ENCODE peak calls at places on chromosome 1, in ten cellular contexts. One of them, this sample, is unnamed.
A peak's percentile ranks its signal among the peaks of the same experiment; 100 is the strongest.

GRCh38 chr1:172270605-172271004 is 149.9 kb upstream of the C1orf105 start:
- DNase-seq in CD4-positive, alpha-beta T cell: no peak
- DNase-seq in B cell: no peak
- DNase-seq in kidney epithelial cell: no peak
- DNase-seq in HFF-Myc: no peak
- DNase-seq in neural crest cell: no peak
- DNase-seq in mucosa of descending colon: no peak
- DNase-seq in upper lobe of right lung: no peak
- DNase-seq in mesothelial cell of epicardium: no peak
- DNase-seq in dorsolateral prefrontal cortex: no peak
- DNase-seq in this sample: no peak

GRCh38 chr1:81377406-81377805 is 423.3 kb upstream of the ADGRL2 start:
- DNase-seq in neural crest cell: no peak
- DNase-seq in HFF-Myc: no peak
- DNase-seq in B cell: no peak
- DNase-seq in kidney epithelial cell: no peak
- DNase-seq in upper lobe of right lung: no peak
- DNase-seq in CD4-positive, alpha-beta T cell: no peak
- DNase-seq in dorsolateral prefrontal cortex: no peak
- DNase-seq in mesothelial cell of epicardium: no peak
- DNase-seq in mucosa of descending colon: peak; percentile 7
- DNase-seq in this sample: no peak

GRCh38 chr1:94255476-94255875 is 18.1 kb upstream of the ARHGAP29 start:
- DNase-seq in HFF-Myc: no peak
- DNase-seq in mucosa of descending colon: no peak
- DNase-seq in mesothelial cell of epicardium: no peak
- DNase-seq in CD4-positive, alpha-beta T cell: no peak
- DNase-seq in dorsolateral prefrontal cortex: no peak
- DNase-seq in upper lobe of right lung: no peak
- DNase-seq in kidney epithelial cell: no peak
- DNase-seq in neural crest cell: no peak
- DNase-seq in B cell: no peak
- DNase-seq in this sample: no peak

GRCh38 chr1:211356723-211357418 is 30.2 kb downstream of the TRAF5 start:
- DNase-seq in neural crest cell: no peak
- DNase-seq in upper lobe of right lung: no peak
- DNase-seq in CD4-positive, alpha-beta T cell: no peak
- DNase-seq in HFF-Myc: no peak
- DNase-seq in mesothelial cell of epicardium: no peak
- DNase-seq in mucosa of descending colon: no peak
- DNase-seq in kidney epithelial cell: no peak
- DNase-seq in dorsolateral prefrontal cortex: no peak
- DNase-seq in B cell: no peak
- DNase-seq in this sample: no peak

GRCh38 chr1:15870421-15870820 is 22.9 kb downstream of the SPEN start:
- DNase-seq in mesothelial cell of epicardium: no peak
- DNase-seq in dorsolateral prefrontal cortex: no peak
- DNase-seq in mucosa of descending colon: no peak
- DNase-seq in CD4-positive, alpha-beta T cell: no peak
- DNase-seq in upper lobe of right lung: no peak
- DNase-seq in HFF-Myc: no peak
- DNase-seq in neural crest cell: no peak
- DNase-seq in B cell: no peak
- DNase-seq in kidney epithelial cell: no peak
- DNase-seq in this sample: no peak

GRCh38 chr1:3674100-3675094 is 22.1 kb downstream of the TP73 start:
- DNase-seq in neural crest cell: no peak
- DNase-seq in CD4-positive, alpha-beta T cell: no peak
- DNase-seq in mesothelial cell of epicardium: no peak
- DNase-seq in mucosa of descending colon: peak; percentile 53
- DNase-seq in B cell: no peak
- DNase-seq in HFF-Myc: no peak
- DNase-seq in dorsolateral prefrontal cortex: no peak
- DNase-seq in kidney epithelial cell: no peak
- DNase-seq in upper lobe of right lung: no peak
- DNase-seq in this sample: no peak

GRCh38 chr1:221783936-221784335 is 42.0 kb upstream of the DUSP10 start:
- DNase-seq in HFF-Myc: no peak
- DNase-seq in kidney epithelial cell: no peak
- DNase-seq in mesothelial cell of epicardium: no peak
- DNase-seq in dorsolateral prefrontal cortex: no peak
- DNase-seq in CD4-positive, alpha-beta T cell: no peak
- DNase-seq in upper lobe of right lung: no peak
- DNase-seq in B cell: no peak
- DNase-seq in mucosa of descending colon: no peak
- DNase-seq in neural crest cell: no peak
- DNase-seq in this sample: no peak

GRCh38 chr1:230335861-230336549 is 90.1 kb downstream of the PGBD5 start:
- DNase-seq in dorsolateral prefrontal cortex: no peak
- DNase-seq in kidney epithelial cell: no peak
- DNase-seq in mucosa of descending colon: no peak
- DNase-seq in neural crest cell: no peak
- DNase-seq in B cell: no peak
- DNase-seq in CD4-positive, alpha-beta T cell: no peak
- DNase-seq in upper lobe of right lung: no peak
- DNase-seq in mesothelial cell of epicardium: no peak
- DNase-seq in HFF-Myc: no peak
- DNase-seq in this sample: no peak

GRCh38 chr1:96080925-96081324 is 640.7 kb upstream of the PTBP2 start:
- DNase-seq in dorsolateral prefrontal cortex: no peak
- DNase-seq in mesothelial cell of epicardium: no peak
- DNase-seq in upper lobe of right lung: no peak
- DNase-seq in neural crest cell: no peak
- DNase-seq in CD4-positive, alpha-beta T cell: no peak
- DNase-seq in kidney epithelial cell: no peak
- DNase-seq in mucosa of descending colon: no peak
- DNase-seq in HFF-Myc: no peak
- DNase-seq in B cell: no peak
- DNase-seq in this sample: no peak

GRCh38 chr1:210129759-210130158 is 102.8 kb upstream of the SERTAD4 start:
- DNase-seq in kidney epithelial cell: no peak
- DNase-seq in HFF-Myc: no peak
- DNase-seq in dorsolateral prefrontal cortex: no peak
- DNase-seq in mucosa of descending colon: no peak
- DNase-seq in neural crest cell: no peak
- DNase-seq in mesothelial cell of epicardium: no peak
- DNase-seq in B cell: no peak
- DNase-seq in CD4-positive, alpha-beta T cell: no peak
- DNase-seq in upper lobe of right lung: no peak
- DNase-seq in this sample: no peak

DNA sequence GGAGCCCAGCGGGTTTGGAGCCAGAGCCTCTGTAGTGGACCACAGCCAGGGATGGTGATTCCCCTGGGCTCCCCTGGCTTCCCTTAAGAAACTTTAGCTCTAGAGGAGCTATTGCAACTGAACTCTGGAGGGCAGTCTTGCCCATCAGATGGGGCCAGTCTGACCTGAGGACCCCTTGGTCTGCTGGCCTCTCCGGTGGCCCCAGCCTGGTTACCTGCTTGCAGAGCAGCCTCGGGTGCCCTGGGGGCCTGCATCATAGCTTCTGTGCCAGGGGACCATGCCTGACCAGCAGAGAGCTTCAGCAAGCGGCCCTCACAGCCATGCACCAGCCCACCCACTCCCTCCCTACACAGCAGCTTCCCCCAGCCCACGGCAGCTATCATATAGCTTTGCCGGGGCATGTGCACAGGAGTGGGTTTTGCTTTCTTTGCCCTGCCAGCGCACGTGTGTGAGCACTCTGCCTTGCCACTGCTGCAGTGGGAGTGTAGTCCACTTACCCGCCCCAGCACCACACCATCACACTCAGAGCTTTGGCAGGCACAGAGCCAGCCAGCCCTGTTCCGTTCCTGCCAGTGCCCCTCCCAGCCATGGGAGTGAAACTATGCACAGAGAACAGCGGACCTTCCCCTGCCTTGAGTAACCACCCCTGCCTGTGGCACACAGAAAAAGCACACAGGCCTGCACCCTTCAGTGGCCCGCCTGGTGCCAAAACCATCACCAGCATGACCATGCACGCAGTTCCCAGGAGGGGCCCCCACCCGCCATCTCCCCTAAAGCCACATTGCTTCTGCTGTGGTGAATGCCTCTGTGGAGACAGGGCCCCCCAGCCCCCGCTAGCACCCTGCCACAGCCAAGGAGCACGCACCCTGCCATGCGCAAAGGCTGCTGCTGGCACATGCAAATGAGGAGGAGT is 442.9 kb upstream of the NEGR1 start:
- DNase-seq in dorsolateral prefrontal cortex: no peak
- DNase-seq in mesothelial cell of epicardium: peak; percentile 17
- DNase-seq in neural crest cell: peak; percentile 3
- DNase-seq in B cell: no peak
- DNase-seq in CD4-positive, alpha-beta T cell: no peak
- DNase-seq in mucosa of descending colon: no peak
- DNase-seq in kidney epithelial cell: no peak
- DNase-seq in upper lobe of right lung: peak; percentile 43
- DNase-seq in HFF-Myc: no peak
- DNase-seq in this sample: peak; percentile 43
- TF ChIP-seq CTCF in dorsolateral prefrontal cortex: no peak
- TF ChIP-seq CTCF in mesothelial cell of epicardium: no peak
- TF ChIP-seq CTCF in neural crest cell: peak; percentile 29
- TF ChIP-seq CTCF in B cell: no peak
- TF ChIP-seq CTCF in CD4-positive, alpha-beta T cell: no peak
- TF ChIP-seq CTCF in mucosa of descending colon: no peak
- TF ChIP-seq CTCF in kidney epithelial cell: no peak
- TF ChIP-seq CTCF in upper lobe of right lung: no peak
- TF ChIP-seq CTCF in HFF-Myc: no peak
- TF ChIP-seq CTCF in this sample: no peak

DNA sequence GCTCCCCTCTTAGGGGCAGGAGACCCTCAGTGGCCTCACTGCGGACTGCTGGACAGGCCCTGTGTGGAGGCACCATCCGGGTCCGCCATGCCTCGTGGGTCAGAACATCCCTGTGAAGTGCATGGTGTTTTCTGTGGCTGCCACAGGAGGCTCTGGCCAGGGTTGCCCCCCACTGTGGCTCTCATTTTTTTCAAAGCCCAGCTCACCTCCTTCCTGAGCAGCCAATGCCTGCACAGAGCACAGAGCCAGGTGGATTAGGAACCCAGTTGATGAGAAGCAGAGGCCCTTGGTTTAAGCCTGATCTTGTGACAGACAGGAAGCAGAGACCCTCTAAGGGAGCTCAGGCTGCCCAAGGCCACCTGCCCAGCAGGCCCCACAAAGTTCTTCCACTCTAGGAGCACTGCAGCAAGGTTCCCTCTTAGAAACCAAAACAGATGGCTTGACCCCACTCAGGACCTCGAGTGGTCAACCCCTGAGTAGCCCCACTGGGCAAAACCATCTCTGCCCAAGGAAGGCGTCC is 25.5 kb upstream of the PRSS38 start:
- DNase-seq in neural crest cell: no peak
- DNase-seq in CD4-positive, alpha-beta T cell: no peak
- DNase-seq in dorsolateral prefrontal cortex: no peak
- DNase-seq in mucosa of descending colon: no peak
- DNase-seq in HFF-Myc: no peak
- DNase-seq in B cell: no peak
- DNase-seq in kidney epithelial cell: no peak
- DNase-seq in upper lobe of right lung: no peak
- DNase-seq in mesothelial cell of epicardium: no peak
- DNase-seq in this sample: no peak
- TF ChIP-seq CTCF in neural crest cell: no peak
- TF ChIP-seq CTCF in CD4-positive, alpha-beta T cell: no peak
- TF ChIP-seq CTCF in dorsolateral prefrontal cortex: no peak
- TF ChIP-seq CTCF in mucosa of descending colon: no peak
- TF ChIP-seq CTCF in HFF-Myc: peak; percentile 0
- TF ChIP-seq CTCF in B cell: no peak
- TF ChIP-seq CTCF in kidney epithelial cell: no peak
- TF ChIP-seq CTCF in upper lobe of right lung: no peak
- TF ChIP-seq CTCF in mesothelial cell of epicardium: no peak
- TF ChIP-seq CTCF in this sample: no peak

DNA sequence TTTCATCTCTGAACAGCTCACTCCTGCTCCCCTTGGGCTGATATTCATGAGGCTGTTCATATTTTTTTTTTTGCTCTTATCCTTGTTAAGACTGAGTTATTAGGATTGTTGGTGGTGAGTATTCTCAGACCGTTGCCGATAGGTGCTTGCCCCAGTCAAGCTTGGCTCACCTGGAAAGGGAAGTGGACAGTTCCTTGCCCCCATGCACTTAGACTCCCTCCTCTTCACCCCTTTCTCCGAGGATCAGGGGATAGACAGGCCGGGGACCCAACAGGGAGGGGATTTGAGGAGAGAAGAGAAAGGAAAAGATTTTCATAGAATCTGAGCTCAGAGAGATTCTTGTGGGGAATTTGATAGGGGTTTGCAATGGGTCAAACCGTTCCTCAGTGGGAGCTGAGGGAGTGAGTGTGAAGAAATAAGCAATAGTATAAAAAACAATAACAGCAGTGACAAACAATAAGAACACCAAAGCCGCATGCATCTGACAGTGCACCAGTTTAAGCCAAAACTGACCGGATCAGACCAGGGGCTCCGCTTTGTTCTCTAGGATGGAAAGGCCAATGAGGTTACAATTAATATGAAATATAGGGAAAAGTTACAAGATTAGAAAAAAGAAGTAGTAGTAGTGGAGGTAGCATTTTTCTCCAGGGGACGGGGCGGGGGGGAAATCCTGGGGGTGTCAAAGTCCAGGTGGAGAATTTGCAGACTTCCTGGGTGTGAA is 8.8 kb downstream of the PAX7 start:
- DNase-seq in HFF-Myc: no peak
- DNase-seq in dorsolateral prefrontal cortex: no peak
- DNase-seq in neural crest cell: no peak
- DNase-seq in mesothelial cell of epicardium: no peak
- DNase-seq in upper lobe of right lung: no peak
- DNase-seq in CD4-positive, alpha-beta T cell: no peak
- DNase-seq in mucosa of descending colon: no peak
- DNase-seq in kidney epithelial cell: no peak
- DNase-seq in B cell: no peak
- DNase-seq in this sample: no peak
- TF ChIP-seq CTCF in HFF-Myc: no peak
- TF ChIP-seq CTCF in dorsolateral prefrontal cortex: no peak
- TF ChIP-seq CTCF in neural crest cell: no peak
- TF ChIP-seq CTCF in mesothelial cell of epicardium: no peak
- TF ChIP-seq CTCF in upper lobe of right lung: no peak
- TF ChIP-seq CTCF in CD4-positive, alpha-beta T cell: no peak
- TF ChIP-seq CTCF in mucosa of descending colon: no peak
- TF ChIP-seq CTCF in kidney epithelial cell: no peak
- TF ChIP-seq CTCF in B cell: no peak
- TF ChIP-seq CTCF in this sample: no peak

DNA sequence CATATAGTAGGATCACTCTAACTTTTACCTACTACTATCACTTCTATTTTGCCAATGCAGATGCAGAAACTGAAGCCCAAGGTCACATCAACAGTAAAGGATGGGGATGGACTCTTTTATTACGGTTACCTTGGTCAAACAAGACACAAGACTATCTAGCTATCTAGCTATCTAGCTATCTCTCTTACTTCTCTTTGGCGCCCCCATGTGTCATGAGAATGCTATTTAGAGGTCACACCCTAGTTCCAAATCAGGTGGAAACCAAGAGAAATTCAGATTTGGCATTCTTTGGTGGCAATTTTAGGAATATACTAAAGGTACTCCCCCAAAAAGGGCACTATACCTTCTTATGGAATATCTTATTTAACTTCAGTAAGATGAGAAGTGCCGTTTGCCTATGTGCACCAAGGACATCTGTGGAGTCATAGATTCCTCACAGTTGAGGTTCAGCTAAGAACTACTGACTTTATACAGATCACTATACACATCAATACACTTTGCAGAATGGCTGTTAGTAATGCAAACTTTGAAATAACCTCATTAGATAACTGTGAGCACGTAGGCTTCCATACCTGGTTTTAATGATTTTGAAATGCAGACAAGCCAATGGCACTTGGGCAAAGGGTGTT is 6.7 kb downstream of the ZNF648 start:
- DNase-seq in mesothelial cell of epicardium: no peak
- DNase-seq in HFF-Myc: no peak
- DNase-seq in dorsolateral prefrontal cortex: peak; percentile 44
- DNase-seq in neural crest cell: peak; percentile 53
- DNase-seq in mucosa of descending colon: peak; percentile 82
- DNase-seq in upper lobe of right lung: no peak
- DNase-seq in B cell: peak; percentile 47
- DNase-seq in kidney epithelial cell: no peak
- DNase-seq in CD4-positive, alpha-beta T cell: peak; percentile 42
- DNase-seq in this sample: no peak
- TF ChIP-seq CTCF in mesothelial cell of epicardium: no peak
- TF ChIP-seq CTCF in HFF-Myc: peak; percentile 40
- TF ChIP-seq CTCF in dorsolateral prefrontal cortex: peak; percentile 38
- TF ChIP-seq CTCF in neural crest cell: peak; percentile 64
- TF ChIP-seq CTCF in mucosa of descending colon: no peak
- TF ChIP-seq CTCF in upper lobe of right lung: peak; percentile 64
- TF ChIP-seq CTCF in B cell: peak; percentile 80
- TF ChIP-seq CTCF in kidney epithelial cell: peak; percentile 52
- TF ChIP-seq CTCF in CD4-positive, alpha-beta T cell: peak; percentile 73
- TF ChIP-seq CTCF in this sample: peak; percentile 79

This sample was measured in CD14-positive monocyte.